ENCODE peak calls at places on chromosomes 7 and 10, in seven cellular contexts. A is naive thymus-derived CD4-positive, alpha-beta T cell; G is esophagus squamous epithelium; T is transverse colon; K is upper lobe of right lung; J is thoracic aorta; P is left ventricle myocardium inferior. W is an unnamed sample.

GRCh38 chr10:11335167-11335652 is 276.2 kb downstream of the USP6NL start:
- DNase-seq in A (no peak), T (no peak), J (no peak), P (no peak), K (peak; percentile 74), G (no peak), W (no peak)

GRCh38 chr10:99834410-99834809 is 52.0 kb downstream of the ABCC2 start:
- DNase-seq in K (no peak), T (no peak), A (no peak), G (no peak), P (no peak), J (no peak), W (no peak)

GRCh38 chr10:89440262-89440661 is 25.9 kb downstream of the IFIT5 start:
- DNase-seq in P (peak; percentile 65), T (no peak), J (no peak), G (no peak), K (peak; percentile 69), A (no peak), W (no peak)

GRCh38 chr7:34759477-34760125 is 101.6 kb downstream of the NPSR1 start:
- DNase-seq in J (no peak), G (no peak), P (no peak), A (no peak), K (no peak), T (no peak), W (peak; percentile 66)

GRCh38 chr10:115761166-115761565 is 511.8 kb downstream of the GFRA1 start:
- DNase-seq in A (no peak), T (no peak), K (no peak), P (no peak), J (no peak), G (no peak), W (no peak)

GRCh38 chr10:62907470-62908212 is 91.5 kb upstream of the EGR2 start:
- DNase-seq in G (no peak), T (no peak), K (no peak), P (no peak), J (no peak), A (no peak), W (no peak)

GRCh38 chr7:148883233-148884048 is 650 bp downstream of the EZH2 start:
- DNase-seq in G (no peak), A (peak; percentile 63), K (peak; percentile 78), P (peak; percentile 34), J (no peak), T (peak; percentile 41), W (peak; percentile 65)

GRCh38 chr7:77985974-77986339 is 187.4 kb downstream of the PHTF2 start:
- DNase-seq in K (no peak), T (no peak), P (no peak), J (no peak), G (no peak), A (no peak), W (no peak)

GRCh38 chr7:27196287-27196739 is 3.6 kb downstream of the HOXA13 start:
- DNase-seq in J (peak; percentile 58), K (peak; percentile 87), A (peak; percentile 64), T (peak; percentile 95), G (no peak), P (peak; percentile 83), W (peak; percentile 88)

DNA sequence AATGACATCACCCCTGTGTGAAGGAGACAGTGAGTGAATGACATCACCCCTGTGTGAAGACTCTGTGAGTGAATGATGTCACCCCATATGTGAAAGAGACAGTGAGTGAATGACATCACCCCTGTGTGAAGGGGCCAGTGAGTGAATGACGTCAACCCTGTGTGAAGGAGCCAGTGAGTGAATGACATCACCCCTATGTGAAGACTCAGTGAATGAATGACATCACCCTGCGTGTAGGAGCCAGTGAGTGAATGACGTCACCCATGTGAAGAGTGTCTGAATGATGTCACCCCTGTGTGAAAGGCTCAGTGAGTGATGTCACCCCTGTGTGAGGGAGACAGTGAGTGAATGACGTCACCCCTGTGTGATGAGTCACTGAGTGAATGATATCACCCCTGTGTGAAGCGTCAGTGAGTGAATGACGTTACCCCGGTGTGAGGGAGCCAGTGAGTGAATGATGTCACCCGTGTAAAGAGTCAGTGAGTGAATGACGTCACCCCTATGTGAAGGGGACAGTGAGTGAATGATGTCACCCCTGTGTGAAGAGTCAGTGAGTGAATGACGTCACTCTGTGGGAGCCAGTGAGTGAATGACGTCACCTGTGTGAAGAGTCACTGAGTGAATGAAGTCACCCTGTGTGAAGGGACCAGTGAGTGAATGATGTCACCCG is 478.1 kb downstream of the PTPRN2 start:
- DNase-seq in J (no peak), T (no peak), G (no peak), P (no peak), A (no peak), K (no peak), W (peak; percentile 24)
- H3K9me3 ChIP-seq in J (no peaks in the 10 kb centered on the region), T (no peaks in the 10 kb centered on the region), G (no peaks in the 10 kb centered on the region), P (peaks cover 3% of the 10 kb centered on the region), A (no peaks in the 10 kb centered on the region), K (no peaks in the 10 kb centered on the region), W (no peaks in the 10 kb centered on the region)

GRCh38 chr7:31857178-31857577 is 170.2 kb downstream of the PPP1R17 start:
- DNase-seq in P (no peak), G (no peak), T (no peak), A (no peak), J (no peak), K (no peak), W (no peak)

GRCh38 chr7:31858051-31858450 is 171.0 kb downstream of the PPP1R17 start:
- DNase-seq in T (no peak), G (no peak), A (no peak), J (no peak), P (no peak), K (no peak), W (no peak)

GRCh38 chr7:31864646-31865045 is 177.6 kb downstream of the PPP1R17 start:
- DNase-seq in T (no peak), K (no peak), J (no peak), G (no peak), A (no peak), P (no peak), W (no peak)

GRCh38 chr7:31856366-31856765 is 169.4 kb downstream of the PPP1R17 start:
- DNase-seq in G (no peak), A (no peak), T (no peak), J (no peak), P (no peak), K (no peak), W (no peak)

DNA sequence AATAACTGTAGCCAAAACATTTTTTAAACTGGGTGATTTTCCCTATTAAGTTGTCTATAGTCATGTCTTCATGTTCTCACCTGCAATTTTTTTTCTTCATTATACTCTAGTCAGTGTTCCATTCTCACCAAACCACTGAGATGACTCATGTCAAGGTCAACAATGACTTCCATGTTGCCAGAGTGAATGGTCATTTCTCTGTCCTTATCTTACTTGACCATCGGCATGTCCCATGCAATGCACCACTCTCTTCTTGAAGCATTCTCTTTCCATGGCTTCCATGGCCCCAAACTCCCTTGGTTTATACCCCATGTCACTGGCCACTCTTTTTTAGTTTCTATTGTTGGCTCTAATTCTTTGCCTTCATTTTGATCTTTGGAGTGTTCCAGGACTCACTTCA is 173.9 kb downstream of the PPP1R17 start:
- DNase-seq in A (no peak), G (no peak), K (no peak), T (no peak), J (no peak), P (no peak), W (no peak)
- H3K4me3 ChIP-seq in A (no peak overlapping the region), G (no peak overlapping the region), K (no peak overlapping the region), T (no peak overlapping the region), J (no peak overlapping the region), P (no peak overlapping the region), W (no peak overlapping the region)

GRCh38 chr10:133022784-133023115 is 65.0 kb upstream of the ADGRA1 start:
- DNase-seq in P (no peak), A (no peak), T (no peak), K (no peak), J (no peak), G (no peak), W (no peak)

GRCh38 chr10:133019651-133020050 is 68.1 kb upstream of the ADGRA1 start:
- DNase-seq in J (no peak), P (no peak), A (no peak), T (no peak), G (no peak), K (no peak), W (no peak)

GRCh38 chr10:133020193-133020817 is 67.4 kb upstream of the ADGRA1 start:
- DNase-seq in T (no peak), J (no peak), G (no peak), K (no peak), A (no peak), P (no peak), W (no peak)

GRCh38 chr10:133021963-133022783 is 65.6 kb upstream of the ADGRA1 start:
- DNase-seq in K (no peak), G (no peak), J (no peak), T (no peak), P (no peak), A (no peak), W (no peak)

DNA sequence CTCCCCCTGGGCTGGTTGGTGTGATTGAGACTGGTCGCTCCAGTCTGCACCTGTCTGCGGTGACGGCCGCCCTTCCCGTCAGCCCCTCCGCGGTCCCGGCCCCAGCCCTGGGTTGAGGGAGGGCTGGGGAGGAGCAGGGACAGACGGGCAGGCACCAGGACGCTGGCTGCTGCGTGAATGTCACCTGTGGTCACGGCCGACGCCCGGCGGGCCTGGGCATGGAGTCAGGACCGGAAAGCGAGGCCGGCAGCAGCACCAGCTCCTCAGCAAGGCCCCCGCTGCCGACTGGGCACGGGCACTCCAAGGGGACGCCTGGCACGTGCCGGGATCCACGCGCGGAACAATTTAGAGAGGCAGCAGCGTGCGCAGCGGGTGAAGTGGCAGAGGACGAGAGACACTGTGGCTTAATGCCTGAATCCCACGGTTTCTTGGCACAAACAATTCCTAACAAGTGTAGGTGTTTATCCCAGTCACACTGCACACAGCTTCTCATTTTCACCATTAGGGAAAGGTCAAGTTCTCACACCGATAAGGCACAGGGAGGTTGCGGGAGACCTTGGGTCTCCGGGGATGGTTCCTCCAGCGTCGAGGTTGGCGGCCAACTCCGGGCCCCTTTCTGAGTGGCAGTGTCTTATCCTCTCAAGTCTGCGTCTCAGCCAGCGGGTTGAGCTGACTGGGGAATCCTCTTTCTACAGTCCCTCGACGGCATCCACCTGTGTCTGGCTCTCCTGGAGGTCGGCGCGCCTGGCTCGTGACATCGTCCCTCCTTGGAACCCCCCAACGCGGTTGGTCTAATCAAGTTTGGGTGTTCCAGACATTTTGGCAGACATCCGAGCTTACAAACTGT is 66.4 kb upstream of the ADGRA1 start:
- DNase-seq in G (no peak), T (no peak), K (no peak), A (no peak), J (no peak), P (no peak), W (no peak)
- H3K27me3 ChIP-seq in G (no peaks in the 10 kb centered on the region), T (peaks cover 10% of the 10 kb centered on the region), K (peaks cover 11% of the 10 kb centered on the region), A (no peaks in the 10 kb centered on the region), J (no peaks in the 10 kb centered on the region), P (peaks cover 73% of the 10 kb centered on the region), W (no peaks in the 10 kb centered on the region)

DNA sequence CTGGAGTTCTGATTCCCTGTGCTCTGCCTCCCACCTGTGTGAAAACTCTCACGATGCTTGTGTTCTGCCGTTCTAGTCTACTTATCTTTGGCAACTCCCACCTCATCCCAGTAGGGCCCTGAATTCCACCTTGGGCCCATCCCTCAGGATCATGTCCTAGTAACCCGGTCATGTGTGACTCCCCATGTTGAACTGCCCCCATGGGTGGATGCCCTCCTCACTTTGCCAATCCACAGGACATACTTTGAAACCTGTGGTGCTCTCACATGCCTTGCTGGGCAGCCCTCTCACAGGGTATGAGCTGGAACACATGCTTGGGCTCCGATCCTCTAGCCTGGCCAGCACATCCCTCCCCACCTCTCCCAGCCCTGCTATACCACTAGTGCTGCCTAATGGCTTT is 3.8 kb upstream of the RBM33 start:
- DNase-seq in G (no peak), A (no peak), J (no peak), P (no peak), K (no peak), T (no peak), W (no peak)
- H3K9me3 ChIP-seq in G (peaks cover 6% of the 10 kb centered on the region), A (no peaks in the 10 kb centered on the region), J (peaks cover 13% of the 10 kb centered on the region), P (peaks cover 15% of the 10 kb centered on the region), K (no peaks in the 10 kb centered on the region), T (no peaks in the 10 kb centered on the region), W (no peaks in the 10 kb centered on the region)

GRCh38 chr7:50330254-50330653 is 25.7 kb downstream of the IKZF1 start:
- DNase-seq in K (no peak), T (no peak), G (no peak), A (no peak), P (no peak), J (no peak), W (no peak)
- H3K4me3 ChIP-seq in K (no peak overlapping the region), T (no peak overlapping the region), G (no peak overlapping the region), A (peak overlapping the region; percentile 40), P (no peak overlapping the region), J (no peak overlapping the region), W (no peak overlapping the region)

W was measured in SJCRH30.